ENCODE peak calls at places on chromosomes 7 and 10, in five cellular contexts. One of them, this sample, is unnamed. For H3K9me3, the result is how much of the 10 kb centered on the place peaks cover.

GRCh38 chr10:29078919-29079318 is 210.0 kb upstream of the LYZL1 start:
- DNase-seq in psoas muscle: no peak
- DNase-seq in Karpas-422: no peak
- DNase-seq in SK-N-SH: peak
- DNase-seq in MG63: no peak
- DNase-seq in this sample: no peak

GRCh38 chr7:113161050-113161449 is 42.7 kb upstream of the SMIM30 start:
- DNase-seq in psoas muscle: no peak
- DNase-seq in Karpas-422: no peak
- DNase-seq in MG63: no peak
- DNase-seq in SK-N-SH: no peak
- DNase-seq in this sample: no peak

GRCh38 chr10:133225707-133226191 is 4.3 kb upstream of the UTF1 start:
- DNase-seq in Karpas-422: no peak
- DNase-seq in psoas muscle: no peak
- DNase-seq in SK-N-SH: no peak
- DNase-seq in MG63: no peak
- DNase-seq in this sample: no peak

GRCh38 chr7:129066290-129067131 is 11.6 kb upstream of the TNPO3 start:
- DNase-seq in MG63: peak
- DNase-seq in psoas muscle: no peak
- DNase-seq in Karpas-422: no peak
- DNase-seq in SK-N-SH: no peak
- DNase-seq in this sample: peak

GRCh38 chr7:101820703-101821102 is 3.3 kb downstream of the CUX1 start:
- DNase-seq in psoas muscle: no peak
- DNase-seq in MG63: no peak
- DNase-seq in SK-N-SH: no peak
- DNase-seq in Karpas-422: peak
- DNase-seq in this sample: no peak

GRCh38 chr10:78044699-78045098 is 11.0 kb downstream of the RPS24 start:
- DNase-seq in Karpas-422: no peak
- DNase-seq in psoas muscle: no peak
- DNase-seq in SK-N-SH: no peak
- DNase-seq in MG63: peak
- DNase-seq in this sample: no peak

GRCh38 chr7:155598810-155599210 is 45.7 kb upstream of the RBM33 start:
- DNase-seq in psoas muscle: peak
- DNase-seq in MG63: peak
- DNase-seq in SK-N-SH: peak
- DNase-seq in Karpas-422: peak
- DNase-seq in this sample: peak

GRCh38 chr7:2245883-2246679 is 4.1 kb downstream of the NUDT1 start:
- DNase-seq in Karpas-422: no peak
- DNase-seq in psoas muscle: no peak
- DNase-seq in SK-N-SH: no peak
- DNase-seq in MG63: no peak
- DNase-seq in this sample: no peak

DNA sequence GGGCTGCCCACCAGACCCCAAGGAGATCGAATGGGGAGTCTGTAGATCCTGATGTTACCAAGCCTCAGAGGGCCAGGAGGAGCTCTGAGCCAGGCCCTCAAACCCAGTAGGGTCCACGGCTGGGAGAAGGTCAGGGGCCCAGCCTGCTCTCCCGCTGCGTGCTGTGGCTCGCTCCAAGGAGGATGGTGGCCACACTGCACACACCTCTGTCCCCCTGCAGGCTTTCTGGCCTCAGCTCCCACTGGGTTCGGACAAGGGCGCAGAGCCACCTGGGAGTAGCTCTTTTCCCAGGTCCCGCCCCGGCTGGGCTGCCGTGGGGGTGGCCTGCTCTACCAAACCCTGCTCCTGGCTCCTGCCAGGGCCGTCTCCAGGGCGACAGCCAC is 175.8 kb downstream of the ZNF248 start:
- DNase-seq in Karpas-422: no peak
- DNase-seq in SK-N-SH: no peak
- DNase-seq in MG63: no peak
- DNase-seq in psoas muscle: no peak
- DNase-seq in this sample: no peak
- H3K9me3 ChIP-seq in Karpas-422: under half
- H3K9me3 ChIP-seq in SK-N-SH: under half
- H3K9me3 ChIP-seq in MG63: under half
- H3K9me3 ChIP-seq in psoas muscle: under half
- H3K9me3 ChIP-seq in this sample: under half

DNA sequence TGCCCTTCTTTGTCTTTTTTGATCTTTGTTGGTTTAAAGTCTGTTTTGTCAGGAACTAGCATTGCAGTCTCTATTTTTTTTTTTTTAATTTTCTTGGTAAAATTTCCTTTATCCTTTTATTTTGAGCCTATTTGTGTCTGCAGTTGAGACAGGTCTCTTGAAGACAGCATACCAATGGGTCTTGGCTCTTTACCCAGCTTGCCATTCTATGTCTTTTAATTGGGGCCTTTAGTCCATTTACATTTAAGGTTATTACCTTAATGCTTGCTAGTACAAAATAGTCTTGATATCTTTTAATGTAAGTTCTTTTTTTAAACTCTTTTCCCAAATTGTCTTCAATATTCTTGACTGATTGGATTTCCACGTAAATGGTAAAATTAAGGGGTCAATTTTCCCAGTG is 398.3 kb upstream of the CHRM2 start:
- DNase-seq in MG63: no peak
- DNase-seq in SK-N-SH: no peak
- DNase-seq in Karpas-422: no peak
- DNase-seq in psoas muscle: no peak
- DNase-seq in this sample: no peak
- H3K9me3 ChIP-seq in MG63: under half
- H3K9me3 ChIP-seq in SK-N-SH: under half
- H3K9me3 ChIP-seq in Karpas-422: under half
- H3K9me3 ChIP-seq in psoas muscle: under half
- H3K9me3 ChIP-seq in this sample: under half

GRCh38 chr7:149532654-149533053 is 35.0 kb upstream of the ZNF746 start:
- DNase-seq in psoas muscle: no peak
- DNase-seq in MG63: no peak
- DNase-seq in SK-N-SH: no peak
- DNase-seq in Karpas-422: no peak
- DNase-seq in this sample: no peak
- H3K9me3 ChIP-seq in psoas muscle: half or more
- H3K9me3 ChIP-seq in MG63: under half
- H3K9me3 ChIP-seq in SK-N-SH: under half
- H3K9me3 ChIP-seq in Karpas-422: under half
- H3K9me3 ChIP-seq in this sample: under half

GRCh38 chr7:141840708-141841107 is 577 bp downstream of the PRSS37 start:
- DNase-seq in Karpas-422: no peak
- DNase-seq in SK-N-SH: no peak
- DNase-seq in MG63: no peak
- DNase-seq in psoas muscle: no peak
- DNase-seq in this sample: no peak

GRCh38 chr7:141838581-141838980 is 2.7 kb downstream of the PRSS37 start:
- DNase-seq in SK-N-SH: no peak
- DNase-seq in psoas muscle: no peak
- DNase-seq in Karpas-422: no peak
- DNase-seq in MG63: no peak
- DNase-seq in this sample: no peak

GRCh38 chr7:141839256-141839655 is 2.0 kb downstream of the PRSS37 start:
- DNase-seq in Karpas-422: no peak
- DNase-seq in psoas muscle: no peak
- DNase-seq in SK-N-SH: no peak
- DNase-seq in MG63: no peak
- DNase-seq in this sample: no peak

GRCh38 chr7:141842904-141843303 is 1.6 kb upstream of the PRSS37 start:
- DNase-seq in Karpas-422: no peak
- DNase-seq in SK-N-SH: no peak
- DNase-seq in MG63: no peak
- DNase-seq in psoas muscle: no peak
- DNase-seq in this sample: no peak

GRCh38 chr7:141841385-141841784 is at the start of gene PRSS37:
- DNase-seq in psoas muscle: no peak
- DNase-seq in SK-N-SH: no peak
- DNase-seq in Karpas-422: no peak
- DNase-seq in MG63: no peak
- DNase-seq in this sample: no peak
- H3K9me3 ChIP-seq in psoas muscle: under half
- H3K9me3 ChIP-seq in SK-N-SH: under half
- H3K9me3 ChIP-seq in Karpas-422: under half
- H3K9me3 ChIP-seq in MG63: under half
- H3K9me3 ChIP-seq in this sample: under half

This sample was measured in astrocyte.